ENCODE peak calls at places on chromosome 1, in ten cellular contexts. H is colonic mucosa, P is bronchial epithelial cell, I is BE2C, S is IMR-90, A is K562, X is neuronal stem cell, B is cardiac muscle cell, U is MM.1S, M is tibial nerve. K is an unnamed sample. For H3K27me3, the result is how much of the 10 kb centered on the place peaks cover.

GRCh38 chr1:241097479-241097878 is 259.5 kb downstream of the RGS7 start:
- DNase-seq in H (no peak), P (no peak), I (no peak), S (no peak), A (no peak), X (no peak), B (no peak), U (no peak), M (no peak), K (no peak)

GRCh38 chr1:56644064-56644940 is 812 bp upstream of the PRKAA2 start:
- DNase-seq in H (peak), P (peak), I (no peak), S (peak), A (no peak), X (no peak), B (no peak), U (no peak), M (no peak), K (no peak)

GRCh38 chr1:200426196-200426595 is 16.4 kb upstream of the ZNF281 start:
- DNase-seq in H (no peak), P (no peak), I (no peak), S (no peak), A (peak), X (no peak), B (no peak), U (no peak), M (no peak), K (no peak)

GRCh38 chr1:64653466-64653865 is 91.4 kb upstream of the RAVER2 start:
- DNase-seq in H (no peak), P (no peak), I (no peak), S (no peak), A (no peak), X (no peak), B (no peak), U (no peak), M (no peak), K (no peak)

GRCh38 chr1:207825719-207826556 is 74.1 kb downstream of the CD46 start:
- DNase-seq in H (peak), P (peak), I (no peak), S (peak), A (peak), X (no peak), B (peak), U (peak), M (peak), K (no peak)

GRCh38 chr1:165484532-165484931 is 39.6 kb upstream of the RXRG start:
- DNase-seq in H (no peak), P (no peak), I (no peak), S (no peak), A (no peak), X (no peak), B (no peak), U (no peak), M (no peak), K (no peak)

GRCh38 chr1:51328926-51329325 is 1.4 kb downstream of the TTC39A start:
- DNase-seq in H (no peak), P (no peak), I (no peak), S (no peak), A (no peak), X (no peak), B (no peak), U (no peak), M (no peak), K (no peak)

GRCh38 chr1:237562247-237562823 is 328.4 kb downstream of the ZP4 start:
- DNase-seq in H (no peak), P (peak), I (peak), S (peak), A (peak), X (peak), B (peak), U (peak), M (no peak), K (no peak)

GRCh38 chr1:218479436-218480115 is 134.4 kb downstream of the TGFB2 start:
- DNase-seq in H (no peak), P (no peak), I (no peak), S (peak), A (no peak), X (no peak), B (peak), U (no peak), M (no peak), K (no peak)

GRCh38 chr1:178093958-178094751 is at the start of gene RASAL2:
- DNase-seq in H (peak), P (no peak), I (peak), S (peak), A (peak), X (peak), B (peak), U (peak), M (peak), K (peak)

GRCh38 chr1:46400398-46400797 is 6.3 kb downstream of the FAAH start:
- DNase-seq in H (peak), P (no peak), I (no peak), S (no peak), A (no peak), X (no peak), B (no peak), U (peak), M (no peak), K (no peak)

GRCh38 chr1:240189386-240189989 is 97.8 kb downstream of the FMN2 start:
- DNase-seq in H (peak), P (peak), I (peak), S (peak), A (peak), X (peak), B (peak), U (peak), M (no peak), K (peak)

GRCh38 chr1:82795503-82796149 is 994.9 kb downstream of the ADGRL2 start:
- DNase-seq in H (no peak), P (no peak), I (no peak), S (no peak), A (no peak), X (no peak), B (no peak), U (no peak), M (no peak), K (no peak)

GRCh38 chr1:48753293-48753692 is 23.4 kb downstream of the BEND5 start:
- DNase-seq in H (no peak), P (no peak), I (no peak), S (no peak), A (no peak), X (no peak), B (no peak), U (no peak), M (no peak), K (peak)

GRCh38 chr1:40944326-40944725 is 35.2 kb upstream of the CTPS1 start:
- DNase-seq in H (no peak), P (peak), I (no peak), S (peak), A (no peak), X (no peak), B (peak), U (no peak), M (no peak), K (no peak)

GRCh38 chr1:56780832-56781231 is 38.4 kb downstream of the FYB2 start:
- DNase-seq in H (no peak), P (peak), I (no peak), S (no peak), A (no peak), X (no peak), B (no peak), U (no peak), M (no peak), K (no peak)

GRCh38 chr1:48222501-48223242 is at the start of gene SLC5A9:
- DNase-seq in H (no peak), P (no peak), I (no peak), S (no peak), A (no peak), X (no peak), B (no peak), U (no peak), M (no peak), K (no peak)

GRCh38 chr1:208292913-208293312 is 48.7 kb upstream of the PLXNA2 start:
- DNase-seq in H (no peak), P (no peak), I (no peak), S (no peak), A (no peak), X (no peak), B (no peak), U (no peak), M (no peak), K (no peak)

GRCh38 chr1:218382261-218382660 is 37.1 kb downstream of the TGFB2 start:
- DNase-seq in H (no peak), P (no peak), I (no peak), S (no peak), A (no peak), X (no peak), B (no peak), U (no peak), M (no peak), K (no peak)

GRCh38 chr1:184242507-184242943 is 144.3 kb upstream of the C1orf21 start:
- DNase-seq in H (no peak), P (peak), I (peak), S (peak), A (no peak), X (peak), B (peak), U (peak), M (no peak), K (peak)

GRCh38 chr1:7570311-7570710 is 200.8 kb upstream of the VAMP3 start:
- DNase-seq in H (peak), P (peak), I (no peak), S (no peak), A (no peak), X (no peak), B (no peak), U (no peak), M (no peak), K (no peak)

GRCh38 chr1:72846476-72846875 is 564.1 kb upstream of the NEGR1 start:
- DNase-seq in H (no peak), P (no peak), I (no peak), S (no peak), A (no peak), X (no peak), B (no peak), U (no peak), M (no peak), K (no peak)

GRCh38 chr1:247212012-247212411 is 40.2 kb upstream of the ZNF124 start:
- DNase-seq in H (no peak), P (peak), I (no peak), S (no peak), A (peak), X (no peak), B (no peak), U (peak), M (no peak), K (no peak)

GRCh38 chr1:184757406-184757805 is 2.7 kb upstream of the EDEM3 start:
- DNase-seq in H (no peak), P (no peak), I (no peak), S (no peak), A (no peak), X (no peak), B (no peak), U (no peak), M (no peak), K (peak)

GRCh38 chr1:7576946-7577657 is 194.0 kb upstream of the VAMP3 start:
- DNase-seq in H (no peak), P (peak), I (peak), S (peak), A (peak), X (no peak), B (peak), U (no peak), M (no peak), K (peak)

GRCh38 chr1:69263982-69264381 is 303.7 kb upstream of the LRRC7 start:
- DNase-seq in H (no peak), P (peak), I (no peak), S (no peak), A (no peak), X (no peak), B (peak), U (no peak), M (no peak), K (no peak)

GRCh38 chr1:40276122-40276521 is 18.1 kb downstream of the ZMPSTE24 start:
- DNase-seq in H (no peak), P (no peak), I (no peak), S (no peak), A (no peak), X (no peak), B (no peak), U (no peak), M (no peak), K (no peak)

GRCh38 chr1:6745073-6745472 is 40.2 kb upstream of the CAMTA1 start:
- DNase-seq in H (no peak), P (no peak), I (no peak), S (no peak), A (no peak), X (no peak), B (no peak), U (peak), M (no peak), K (no peak)

GRCh38 chr1:115286431-115287205 is 51.4 kb downstream of the NGF start:
- DNase-seq in H (no peak), P (no peak), I (no peak), S (no peak), A (no peak), X (no peak), B (no peak), U (no peak), M (no peak), K (no peak)

GRCh38 chr1:235709018-235709417 is 59.4 kb upstream of the GNG4 start:
- DNase-seq in H (no peak), P (no peak), I (no peak), S (no peak), A (no peak), X (no peak), B (no peak), U (no peak), M (no peak), K (no peak)

GRCh38 chr1:33322109-33322508 is 1.2 kb upstream of the A3GALT2 start:
- DNase-seq in H (no peak), P (no peak), I (no peak), S (no peak), A (no peak), X (no peak), B (no peak), U (no peak), M (no peak), K (no peak)

GRCh38 chr1:156421939-156422601 is 53.1 kb downstream of the RHBG start:
- DNase-seq in H (no peak), P (no peak), I (no peak), S (no peak), A (no peak), X (no peak), B (no peak), U (no peak), M (no peak), K (no peak)
- H3K27me3 ChIP-seq in H (half or more), P (half or more), I (under half), S (half or more), A (under half), X (under half), B (half or more), U (half or more), M (under half), K (half or more)

GRCh38 chr1:203267912-203268311 is 37.4 kb upstream of the BTG2 start:
- DNase-seq in H (no peak), P (no peak), I (no peak), S (no peak), A (no peak), X (no peak), B (no peak), U (no peak), M (no peak), K (no peak)
- H3K4me3 ChIP-seq in H (peak), P (no peak), I (peak), S (peak), A (peak), X (no peak), B (no peak), U (peak), M (peak), K (no peak)

DNA sequence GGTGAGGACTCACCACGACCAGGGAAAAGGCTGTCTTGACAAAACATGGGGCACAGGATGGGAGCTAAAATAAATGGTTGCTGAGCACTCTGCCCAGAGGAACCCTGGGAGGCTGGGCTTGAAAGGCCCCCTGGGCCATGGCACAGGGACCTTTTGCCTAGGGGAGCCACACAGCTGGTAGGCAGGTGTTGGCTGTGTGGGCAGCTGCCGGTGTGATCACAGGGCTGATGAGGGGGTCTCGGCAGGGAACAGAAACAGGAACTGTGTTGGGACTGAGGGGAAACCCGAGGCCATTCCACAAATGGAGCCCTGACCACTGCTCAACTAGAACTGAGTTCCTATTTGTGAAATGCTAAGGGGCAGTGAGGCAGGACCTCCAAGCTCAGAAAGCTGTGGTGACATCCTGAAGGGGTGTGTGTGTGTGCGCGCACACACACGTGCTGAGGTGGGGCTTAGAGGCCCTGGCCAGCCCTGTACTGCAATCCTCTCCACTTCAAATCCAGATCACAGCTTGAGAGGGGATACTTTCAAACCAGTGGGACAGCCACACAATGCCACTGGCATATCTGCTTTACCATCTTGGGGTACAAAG is 6.4 kb upstream of the THEM5 start:
- DNase-seq in H (no peak), P (no peak), I (no peak), S (no peak), A (no peak), X (no peak), B (no peak), U (no peak), M (no peak), K (no peak)
- H3K27me3 ChIP-seq in H (under half), P (under half), I (under half), S (under half), A (under half), X (under half), B (under half), U (under half), M (under half), K (under half)

GRCh38 chr1:105462308-105462707 is 1594.2 kb upstream of the PRMT6 start:
- DNase-seq in H (no peak), P (no peak), I (no peak), S (no peak), A (no peak), X (no peak), B (no peak), U (no peak), M (no peak), K (no peak)
- H3K4me3 ChIP-seq in H (no peak), P (no peak), I (no peak), S (no peak), A (no peak), X (no peak), B (no peak), U (no peak), M (no peak), K (no peak)

GRCh38 chr1:87794788-87795614 is 466.3 kb downstream of the LMO4 start:
- DNase-seq in H (no peak), P (peak), I (no peak), S (peak), A (no peak), X (no peak), B (peak), U (no peak), M (no peak), K (no peak)
- H3K27me3 ChIP-seq in H (under half), P (under half), I (under half), S (under half), A (under half), X (under half), B (under half), U (under half), M (under half), K (under half)

GRCh38 chr1:160576430-160576829 is 2.9 kb downstream of the CD84 start:
- DNase-seq in H (no peak), P (peak), I (no peak), S (no peak), A (no peak), X (no peak), B (no peak), U (no peak), M (no peak), K (no peak)

GRCh38 chr1:160578175-160578693 is 1.1 kb downstream of the CD84 start:
- DNase-seq in H (no peak), P (no peak), I (no peak), S (no peak), A (no peak), X (no peak), B (no peak), U (no peak), M (no peak), K (no peak)

GRCh38 chr1:160576866-160577265 is 2.4 kb downstream of the CD84 start:
- DNase-seq in H (no peak), P (no peak), I (no peak), S (no peak), A (no peak), X (no peak), B (no peak), U (no peak), M (no peak), K (no peak)

GRCh38 chr1:160578694-160579191 is 553 bp downstream of the CD84 start:
- DNase-seq in H (no peak), P (no peak), I (no peak), S (no peak), A (no peak), X (no peak), B (no peak), U (no peak), M (no peak), K (no peak)

GRCh38 chr1:160577661-160578060 is 1.6 kb downstream of the CD84 start:
- DNase-seq in H (no peak), P (no peak), I (no peak), S (no peak), A (no peak), X (no peak), B (no peak), U (peak), M (no peak), K (no peak)
- H3K4me3 ChIP-seq in H (no peak), P (no peak), I (no peak), S (no peak), A (no peak), X (no peak), B (no peak), U (no peak), M (no peak), K (no peak)

K was measured in WERI-Rb-1.